ENCODE peak calls at places on chromosomes 6 and 20, in four cellular contexts. D is T47D, S is psoas muscle, V is brain microvascular endothelial cell. F is an unnamed sample.

GRCh38 chr6:3506195-3506594 is 49.3 kb upstream of the SLC22A23 start:
- DNase-seq in S (no peak), V (no peak), D (no peak), F (no peak)

GRCh38 chr20:37593710-37594109 is 66.0 kb upstream of the BLCAP start:
- DNase-seq in S (no peak), V (no peak), D (no peak), F (no peak)

GRCh38 chr20:17646901-17647301 is 35.1 kb downstream of the RRBP1 start:
- DNase-seq in D (no peak), S (no peak), V (no peak), F (no peak)

GRCh38 chr6:42368156-42368555 is 83.6 kb downstream of the TRERF1 start:
- DNase-seq in D (no peak), V (no peak), S (no peak), F (no peak)

GRCh38 chr20:51301026-51301425 is 241.5 kb downstream of the NFATC2 start:
- DNase-seq in S (no peak), V (no peak), D (no peak), F (no peak)

GRCh38 chr6:99602519-99603420 is 3.9 kb upstream of the PRDM13 start:
- DNase-seq in S (no peak), V (no peak), D (no peak), F (no peak)

GRCh38 chr6:113829702-113830058 is 27.5 kb upstream of the MARCKS start:
- DNase-seq in S (no peak), V (peak), D (peak), F (peak)

GRCh38 chr6:92577077-92577719 is 842.2 kb downstream of the EPHA7 start:
- DNase-seq in S (no peak), D (no peak), V (no peak), F (peak)

GRCh38 chr6:136499370-136499769 is 50.9 kb downstream of the MAP7 start:
- DNase-seq in D (no peak), S (no peak), V (no peak), F (no peak)

GRCh38 chr20:11277170-11277569 is 603.4 kb upstream of the JAG1 start:
- DNase-seq in V (no peak), S (no peak), D (no peak), F (no peak)

GRCh38 chr6:157558487-157559200 is 177.7 kb downstream of the ZDHHC14 start:
- DNase-seq in S (no peak), D (no peak), V (no peak), F (no peak)

GRCh38 chr20:46723039-46723438 is 13.6 kb downstream of the SLC2A10 start:
- DNase-seq in S (no peak), D (no peak), V (no peak), F (no peak)

GRCh38 chr20:22501034-22501433 is 83.3 kb downstream of the FOXA2 start:
- DNase-seq in D (no peak), V (no peak), S (no peak), F (no peak)

GRCh38 chr6:52990342-52990741 is 4.7 kb downstream of the GSTA4 start:
- DNase-seq in V (no peak), D (no peak), S (no peak), F (peak)

GRCh38 chr6:36082318-36082717 is 48.0 kb upstream of the MAPK13 start:
- DNase-seq in D (no peak), V (no peak), S (no peak), F (no peak)

GRCh38 chr20:10557685-10558084 is 116.1 kb downstream of the JAG1 start:
- DNase-seq in D (no peak), V (no peak), S (no peak), F (peak)

GRCh38 chr6:142838821-142839685 is 105.9 kb downstream of the HIVEP2 start:
- DNase-seq in V (no peak), S (no peak), D (no peak), F (peak)

GRCh38 chr6:100175814-100176275 is 181.8 kb upstream of the MCHR2 start:
- DNase-seq in V (peak), D (peak), S (no peak), F (peak)

GRCh38 chr20:41360831-41361756 is 5.5 kb downstream of the EMILIN3 start:
- DNase-seq in D (no peak), S (no peak), V (no peak), F (no peak)

GRCh38 chr6:167856999-167857660 is 30.4 kb downstream of the AFDN start:
- DNase-seq in V (peak), S (no peak), D (no peak), F (peak)

GRCh38 chr6:137542713-137543112 is 48.5 kb upstream of the OLIG3 start:
- DNase-seq in V (no peak), D (no peak), S (no peak), F (no peak)

GRCh38 chr6:74871757-74872156 is 334.1 kb downstream of the COL12A1 start:
- DNase-seq in V (peak), S (no peak), D (no peak), F (peak)

GRCh38 chr20:51634877-51635276 is 92.4 kb upstream of the NFATC2 start:
- DNase-seq in D (no peak), V (no peak), S (no peak), F (no peak)

GRCh38 chr6:25017486-25017885 is 81.7 kb upstream of the RIPOR2 start:
- DNase-seq in D (no peak), S (no peak), V (no peak), F (no peak)

GRCh38 chr6:137904822-137905617 is 38.0 kb downstream of the TNFAIP3 start:
- DNase-seq in D (no peak), S (no peak), V (no peak), F (no peak)

GRCh38 chr6:132730560-132730959 is 16.7 kb upstream of the VNN1 start:
- DNase-seq in S (no peak), D (no peak), V (peak), F (peak)